ENCODE peak calls at places on chromosomes 3 and 15, in five cellular contexts. One of them, this sample, is unnamed.

GRCh38 chr3:25652921-25653320 is 11.8 kb downstream of the TOP2B start:
- DNase-seq in GM23248: peak
- DNase-seq in PC-3: no peak
- DNase-seq in HCT116: no peak
- DNase-seq in SK-N-SH: no peak
- DNase-seq in this sample: no peak

GRCh38 chr3:32888739-32889138 is 62.7 kb upstream of the CCR4 start:
- DNase-seq in GM23248: no peak
- DNase-seq in PC-3: no peak
- DNase-seq in HCT116: no peak
- DNase-seq in SK-N-SH: no peak
- DNase-seq in this sample: no peak

GRCh38 chr15:60301024-60301423 is 96.8 kb downstream of the ANXA2 start:
- DNase-seq in GM23248: peak
- DNase-seq in PC-3: no peak
- DNase-seq in HCT116: peak
- DNase-seq in SK-N-SH: no peak
- DNase-seq in this sample: no peak

GRCh38 chr3:194857459-194858113 is 171.9 kb downstream of the FAM43A start:
- DNase-seq in GM23248: no peak
- DNase-seq in PC-3: no peak
- DNase-seq in HCT116: no peak
- DNase-seq in SK-N-SH: no peak
- DNase-seq in this sample: no peak

GRCh38 chr3:100810671-100811070 is 101.4 kb downstream of the TFG start:
- DNase-seq in GM23248: peak
- DNase-seq in PC-3: no peak
- DNase-seq in HCT116: no peak
- DNase-seq in SK-N-SH: no peak
- DNase-seq in this sample: no peak

GRCh38 chr3:149277338-149277813 is 55.7 kb upstream of the CP start:
- DNase-seq in GM23248: peak
- DNase-seq in PC-3: peak
- DNase-seq in HCT116: no peak
- DNase-seq in SK-N-SH: no peak
- DNase-seq in this sample: no peak

GRCh38 chr3:48082580-48083187 is 66.5 kb upstream of the MAP4 start:
- DNase-seq in GM23248: no peak
- DNase-seq in PC-3: no peak
- DNase-seq in HCT116: no peak
- DNase-seq in SK-N-SH: no peak
- DNase-seq in this sample: no peak

GRCh38 chr3:60989893-60990740 is 261.1 kb downstream of the FHIT start:
- DNase-seq in GM23248: no peak
- DNase-seq in PC-3: no peak
- DNase-seq in HCT116: no peak
- DNase-seq in SK-N-SH: no peak
- DNase-seq in this sample: no peak

GRCh38 chr15:45869034-45869668 is 234.3 kb downstream of the SQOR start:
- DNase-seq in GM23248: no peak
- DNase-seq in PC-3: no peak
- DNase-seq in HCT116: no peak
- DNase-seq in SK-N-SH: no peak
- DNase-seq in this sample: no peak

GRCh38 chr3:5756443-5756842 is 568.9 kb downstream of the EDEM1 start:
- DNase-seq in GM23248: no peak
- DNase-seq in PC-3: peak
- DNase-seq in HCT116: no peak
- DNase-seq in SK-N-SH: no peak
- DNase-seq in this sample: no peak

DNA sequence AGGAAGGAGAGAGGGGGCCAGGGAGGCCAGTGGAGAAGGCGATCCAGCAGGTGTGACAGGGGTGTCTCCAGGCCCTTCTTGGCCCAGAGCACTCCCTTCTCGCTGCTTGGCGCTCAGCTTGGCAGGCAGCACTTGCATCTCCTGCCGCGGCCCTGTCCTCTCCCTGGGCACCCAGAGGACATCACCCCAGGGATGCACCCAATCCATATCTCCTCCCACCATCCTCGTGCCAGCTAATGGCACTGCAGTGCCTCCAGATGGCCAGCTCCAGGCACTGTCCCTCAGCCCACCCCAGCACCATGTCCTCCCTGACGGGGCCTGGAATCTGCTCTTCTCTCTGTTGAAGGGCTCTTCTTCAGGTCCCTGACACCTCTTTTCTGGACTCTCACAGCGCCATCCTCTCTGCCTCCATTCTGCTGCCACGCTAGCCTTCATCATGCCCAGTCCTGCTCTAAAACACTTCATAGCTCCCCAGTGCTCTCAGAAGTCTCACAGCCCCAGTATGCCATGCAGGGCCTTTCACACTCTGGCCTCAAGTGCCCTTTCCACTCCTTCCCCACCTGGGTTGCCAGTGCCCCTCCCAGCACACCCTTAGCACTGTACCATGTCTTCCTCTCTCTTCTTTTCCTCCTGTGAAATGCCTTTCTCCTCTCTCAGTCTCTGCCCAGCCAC is 106.8 kb upstream of the SLC6A11 start:
- DNase-seq in GM23248: no peak
- DNase-seq in PC-3: no peak
- DNase-seq in HCT116: no peak
- DNase-seq in SK-N-SH: peak
- DNase-seq in this sample: peak
- TF ChIP-seq EZH2phosphoT487 in GM23248: no peak
- TF ChIP-seq EZH2phosphoT487 in PC-3: no peak
- TF ChIP-seq EZH2phosphoT487 in HCT116: no peak
- TF ChIP-seq EZH2phosphoT487 in SK-N-SH: no peak
- TF ChIP-seq EZH2phosphoT487 in this sample: no peak

GRCh38 chr3:39207361-39208192 is 15.2 kb upstream of the XIRP1 start:
- DNase-seq in GM23248: no peak
- DNase-seq in PC-3: peak
- DNase-seq in HCT116: no peak
- DNase-seq in SK-N-SH: no peak
- DNase-seq in this sample: no peak

GRCh38 chr3:39211332-39212130 is 19.1 kb upstream of the XIRP1 start:
- DNase-seq in GM23248: no peak
- DNase-seq in PC-3: no peak
- DNase-seq in HCT116: no peak
- DNase-seq in SK-N-SH: no peak
- DNase-seq in this sample: no peak

GRCh38 chr3:39210078-39210477 is 17.7 kb upstream of the XIRP1 start:
- DNase-seq in GM23248: no peak
- DNase-seq in PC-3: no peak
- DNase-seq in HCT116: no peak
- DNase-seq in SK-N-SH: no peak
- DNase-seq in this sample: no peak

GRCh38 chr3:39208463-39209055 is 16.2 kb upstream of the XIRP1 start:
- DNase-seq in GM23248: peak
- DNase-seq in PC-3: peak
- DNase-seq in HCT116: peak
- DNase-seq in SK-N-SH: peak
- DNase-seq in this sample: peak

GRCh38 chr3:39209329-39209970 is 17.1 kb upstream of the XIRP1 start:
- DNase-seq in GM23248: no peak
- DNase-seq in PC-3: no peak
- DNase-seq in HCT116: no peak
- DNase-seq in SK-N-SH: no peak
- DNase-seq in this sample: no peak
- H3K9ac ChIP-seq in GM23248: no peak
- H3K9ac ChIP-seq in PC-3: no peak
- H3K9ac ChIP-seq in HCT116: no peak
- H3K9ac ChIP-seq in SK-N-SH: no peak
- H3K9ac ChIP-seq in this sample: no peak

GRCh38 chr15:42194502-42194901 is 13.6 kb downstream of the VPS39 start:
- DNase-seq in GM23248: peak
- DNase-seq in PC-3: peak
- DNase-seq in HCT116: no peak
- DNase-seq in SK-N-SH: no peak
- DNase-seq in this sample: no peak
- TF ChIP-seq EZH2phosphoT487 in GM23248: no peak
- TF ChIP-seq EZH2phosphoT487 in PC-3: no peak
- TF ChIP-seq EZH2phosphoT487 in HCT116: no peak
- TF ChIP-seq EZH2phosphoT487 in SK-N-SH: no peak
- TF ChIP-seq EZH2phosphoT487 in this sample: no peak

GRCh38 chr3:168093229-168093628 is 2.5 kb downstream of the GOLIM4 start:
- DNase-seq in GM23248: no peak
- DNase-seq in PC-3: no peak
- DNase-seq in HCT116: no peak
- DNase-seq in SK-N-SH: no peak
- DNase-seq in this sample: no peak

GRCh38 chr3:168094877-168095610 is 680 bp downstream of the GOLIM4 start:
- DNase-seq in GM23248: peak
- DNase-seq in PC-3: peak
- DNase-seq in HCT116: peak
- DNase-seq in SK-N-SH: peak
- DNase-seq in this sample: peak

GRCh38 chr3:168095611-168096209 is at the start of gene GOLIM4:
- DNase-seq in GM23248: peak
- DNase-seq in PC-3: peak
- DNase-seq in HCT116: peak
- DNase-seq in SK-N-SH: peak
- DNase-seq in this sample: peak

GRCh38 chr3:168093790-168094189 is 1.9 kb downstream of the GOLIM4 start:
- DNase-seq in GM23248: no peak
- DNase-seq in PC-3: no peak
- DNase-seq in HCT116: no peak
- DNase-seq in SK-N-SH: no peak
- DNase-seq in this sample: no peak

DNA sequence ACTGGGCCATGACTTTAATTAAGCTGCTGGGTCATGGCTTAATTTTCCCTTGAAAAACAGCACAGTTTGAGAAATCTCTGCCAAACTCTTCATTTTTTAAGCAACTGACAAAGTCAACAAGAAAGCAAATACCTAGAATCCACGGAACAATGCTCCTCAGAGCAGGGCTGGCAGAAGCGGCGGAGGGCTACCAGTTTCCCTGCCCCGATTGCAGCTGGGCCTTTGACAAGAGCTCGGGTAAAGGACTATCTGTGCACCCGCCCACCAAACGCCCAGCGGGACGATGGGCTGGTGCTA is 1.2 kb downstream of the GOLIM4 start:
- DNase-seq in GM23248: no peak
- DNase-seq in PC-3: no peak
- DNase-seq in HCT116: no peak
- DNase-seq in SK-N-SH: no peak
- DNase-seq in this sample: peak
- H3K9ac ChIP-seq in GM23248: peak
- H3K9ac ChIP-seq in PC-3: peak
- H3K9ac ChIP-seq in HCT116: peak
- H3K9ac ChIP-seq in SK-N-SH: peak
- H3K9ac ChIP-seq in this sample: peak

GRCh38 chr15:63852407-63852806 is 18.7 kb upstream of the HERC1 start:
- DNase-seq in GM23248: no peak
- DNase-seq in PC-3: no peak
- DNase-seq in HCT116: no peak
- DNase-seq in SK-N-SH: no peak
- DNase-seq in this sample: no peak
- TF ChIP-seq EZH2phosphoT487 in GM23248: no peak
- TF ChIP-seq EZH2phosphoT487 in PC-3: no peak
- TF ChIP-seq EZH2phosphoT487 in HCT116: no peak
- TF ChIP-seq EZH2phosphoT487 in SK-N-SH: no peak
- TF ChIP-seq EZH2phosphoT487 in this sample: no peak

GRCh38 chr3:53231532-53232511 is 24.0 kb downstream of the TKT start:
- DNase-seq in GM23248: no peak
- DNase-seq in PC-3: no peak
- DNase-seq in HCT116: no peak
- DNase-seq in SK-N-SH: peak
- DNase-seq in this sample: no peak
- H3K9ac ChIP-seq in GM23248: no peak
- H3K9ac ChIP-seq in PC-3: no peak
- H3K9ac ChIP-seq in HCT116: no peak
- H3K9ac ChIP-seq in SK-N-SH: no peak
- H3K9ac ChIP-seq in this sample: no peak

GRCh38 chr15:43958894-43959330 is 132.1 kb downstream of the WDR76 start:
- DNase-seq in GM23248: peak
- DNase-seq in PC-3: peak
- DNase-seq in HCT116: peak
- DNase-seq in SK-N-SH: no peak
- DNase-seq in this sample: peak
- TF ChIP-seq EZH2phosphoT487 in GM23248: no peak
- TF ChIP-seq EZH2phosphoT487 in PC-3: no peak
- TF ChIP-seq EZH2phosphoT487 in HCT116: no peak
- TF ChIP-seq EZH2phosphoT487 in SK-N-SH: no peak
- TF ChIP-seq EZH2phosphoT487 in this sample: no peak

DNA sequence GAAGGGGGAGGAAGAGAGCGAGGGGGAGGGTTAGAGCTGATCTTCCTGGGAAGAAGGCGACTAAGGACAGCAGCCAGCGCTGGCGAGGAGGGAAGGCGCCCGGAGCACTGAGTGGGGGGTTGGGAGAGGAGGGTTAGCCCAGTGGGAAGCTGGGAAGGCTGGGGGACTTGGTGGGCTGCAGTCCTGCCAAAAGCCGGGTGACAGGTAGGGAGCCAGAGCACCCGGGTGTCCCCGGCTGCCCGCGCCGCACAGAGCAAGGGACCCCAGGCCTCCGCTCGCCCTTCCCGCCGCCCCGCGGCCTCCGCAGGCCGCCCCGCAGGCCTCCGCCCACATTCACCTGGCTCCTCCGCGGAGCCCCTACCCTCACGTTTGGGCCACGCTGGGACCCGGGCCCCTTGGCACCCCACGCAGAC is 446 bp downstream of the SLC12A8 start:
- DNase-seq in GM23248: no peak
- DNase-seq in PC-3: peak
- DNase-seq in HCT116: no peak
- DNase-seq in SK-N-SH: peak
- DNase-seq in this sample: peak
- H3K9ac ChIP-seq in GM23248: peak
- H3K9ac ChIP-seq in PC-3: peak
- H3K9ac ChIP-seq in HCT116: peak
- H3K9ac ChIP-seq in SK-N-SH: no peak
- H3K9ac ChIP-seq in this sample: no peak

GRCh38 chr15:80856809-80857377 is 77.7 kb downstream of the CEMIP start:
- DNase-seq in GM23248: peak
- DNase-seq in PC-3: peak
- DNase-seq in HCT116: peak
- DNase-seq in SK-N-SH: no peak
- DNase-seq in this sample: peak
- TF ChIP-seq EZH2phosphoT487 in GM23248: no peak
- TF ChIP-seq EZH2phosphoT487 in PC-3: no peak
- TF ChIP-seq EZH2phosphoT487 in HCT116: no peak
- TF ChIP-seq EZH2phosphoT487 in SK-N-SH: no peak
- TF ChIP-seq EZH2phosphoT487 in this sample: no peak

GRCh38 chr3:125151437-125151806 is 61.1 kb downstream of the SLC12A8 start:
- DNase-seq in GM23248: no peak
- DNase-seq in PC-3: no peak
- DNase-seq in HCT116: no peak
- DNase-seq in SK-N-SH: no peak
- DNase-seq in this sample: no peak
- H3K9ac ChIP-seq in GM23248: no peak
- H3K9ac ChIP-seq in PC-3: no peak
- H3K9ac ChIP-seq in HCT116: no peak
- H3K9ac ChIP-seq in SK-N-SH: no peak
- H3K9ac ChIP-seq in this sample: no peak